ENCODE peak calls at places on chromosomes 12 and 14, in eight cellular contexts. One of them, this sample, is unnamed.

GRCh38 chr14:37197421-37198272 is at the start of gene MIPOL1:
- DNase-seq in BJ: peak; percentile 60
- DNase-seq in AG04449: peak; percentile 26
- DNase-seq in NCI-H1436 treated with DMSO at 0.1 percent for 48 hours: peak; percentile 27
- DNase-seq in neuronal stem cell: peak; percentile 61
- DNase-seq in right lobe of liver: peak; percentile 88
- DNase-seq in NAMALWA: no peak
- DNase-seq in stimulated activated naive CD4-positive, alpha-beta T cell: no peak
- DNase-seq in this sample: no peak

GRCh38 chr14:20501346-20501745 is 4.0 kb upstream of the RNASE10 start:
- DNase-seq in BJ: no peak
- DNase-seq in AG04449: no peak
- DNase-seq in NCI-H1436 treated with DMSO at 0.1 percent for 48 hours: no peak
- DNase-seq in neuronal stem cell: no peak
- DNase-seq in right lobe of liver: no peak
- DNase-seq in NAMALWA: no peak
- DNase-seq in stimulated activated naive CD4-positive, alpha-beta T cell: no peak
- DNase-seq in this sample: no peak

GRCh38 chr12:89349814-89350213 is 2.5 kb downstream of the DUSP6 start:
- DNase-seq in BJ: no peak
- DNase-seq in AG04449: no peak
- DNase-seq in NCI-H1436 treated with DMSO at 0.1 percent for 48 hours: no peak
- DNase-seq in neuronal stem cell: no peak
- DNase-seq in right lobe of liver: no peak
- DNase-seq in NAMALWA: no peak
- DNase-seq in stimulated activated naive CD4-positive, alpha-beta T cell: no peak
- DNase-seq in this sample: peak; percentile 96

GRCh38 chr12:28253175-28253641 is 63.0 kb downstream of the CCDC91 start:
- DNase-seq in BJ: no peak
- DNase-seq in AG04449: no peak
- DNase-seq in NCI-H1436 treated with DMSO at 0.1 percent for 48 hours: no peak
- DNase-seq in neuronal stem cell: no peak
- DNase-seq in right lobe of liver: no peak
- DNase-seq in NAMALWA: no peak
- DNase-seq in stimulated activated naive CD4-positive, alpha-beta T cell: no peak
- DNase-seq in this sample: no peak

GRCh38 chr14:40292664-40293063 is 860.4 kb upstream of the FBXO33 start:
- DNase-seq in BJ: no peak
- DNase-seq in AG04449: no peak
- DNase-seq in NCI-H1436 treated with DMSO at 0.1 percent for 48 hours: no peak
- DNase-seq in neuronal stem cell: no peak
- DNase-seq in right lobe of liver: no peak
- DNase-seq in NAMALWA: peak; percentile 45
- DNase-seq in stimulated activated naive CD4-positive, alpha-beta T cell: no peak
- DNase-seq in this sample: no peak

GRCh38 chr12:113846275-113846674 is 119.8 kb downstream of the RBM19 start:
- DNase-seq in BJ: no peak
- DNase-seq in AG04449: no peak
- DNase-seq in NCI-H1436 treated with DMSO at 0.1 percent for 48 hours: no peak
- DNase-seq in neuronal stem cell: no peak
- DNase-seq in right lobe of liver: no peak
- DNase-seq in NAMALWA: no peak
- DNase-seq in stimulated activated naive CD4-positive, alpha-beta T cell: no peak
- DNase-seq in this sample: no peak

GRCh38 chr12:130787445-130788410 is 51.3 kb downstream of the STX2 start:
- DNase-seq in BJ: no peak
- DNase-seq in AG04449: peak; percentile 4
- DNase-seq in NCI-H1436 treated with DMSO at 0.1 percent for 48 hours: no peak
- DNase-seq in neuronal stem cell: peak; percentile 48
- DNase-seq in right lobe of liver: no peak
- DNase-seq in NAMALWA: no peak
- DNase-seq in stimulated activated naive CD4-positive, alpha-beta T cell: no peak
- DNase-seq in this sample: no peak

GRCh38 chr12:51270067-51270846 is at the start of gene SMAGP:
- DNase-seq in BJ: no peak
- DNase-seq in AG04449: no peak
- DNase-seq in NCI-H1436 treated with DMSO at 0.1 percent for 48 hours: no peak
- DNase-seq in neuronal stem cell: peak; percentile 62
- DNase-seq in right lobe of liver: peak; percentile 78
- DNase-seq in NAMALWA: no peak
- DNase-seq in stimulated activated naive CD4-positive, alpha-beta T cell: peak; percentile 46
- DNase-seq in this sample: peak; percentile 75

GRCh38 chr14:94923771-94924170 is 153.9 kb upstream of the GSC start:
- DNase-seq in BJ: no peak
- DNase-seq in AG04449: no peak
- DNase-seq in NCI-H1436 treated with DMSO at 0.1 percent for 48 hours: no peak
- DNase-seq in neuronal stem cell: no peak
- DNase-seq in right lobe of liver: no peak
- DNase-seq in NAMALWA: no peak
- DNase-seq in stimulated activated naive CD4-positive, alpha-beta T cell: no peak
- DNase-seq in this sample: no peak

GRCh38 chr14:24121210-24121609 is 6.5 kb upstream of the NRL start:
- DNase-seq in BJ: no peak
- DNase-seq in AG04449: no peak
- DNase-seq in NCI-H1436 treated with DMSO at 0.1 percent for 48 hours: no peak
- DNase-seq in neuronal stem cell: no peak
- DNase-seq in right lobe of liver: no peak
- DNase-seq in NAMALWA: no peak
- DNase-seq in stimulated activated naive CD4-positive, alpha-beta T cell: no peak
- DNase-seq in this sample: no peak

This sample was measured in HAP-1.